ENCODE peak calls at places on chromosomes 7 and 10, in four cellular contexts. B is K562, P is HepG2, H is SK-N-SH. F is an unnamed sample.

GRCh38 chr7:114026486-114027089 is 107.8 kb upstream of the PPP1R3A start:
- DNase-seq in B (peak), P (peak), H (peak), F (no peak)

GRCh38 chr7:1823376-1824150 is 153.5 kb downstream of the ELFN1 start:
- DNase-seq in B (no peak), P (no peak), H (no peak), F (no peak)

GRCh38 chr7:134714791-134715190 is 64.6 kb upstream of the CALD1 start:
- DNase-seq in B (no peak), P (no peak), H (no peak), F (no peak)

GRCh38 chr7:16711730-16712129 is 41.8 kb upstream of the TSPAN13 start:
- DNase-seq in B (no peak), P (no peak), H (no peak), F (no peak)

GRCh38 chr10:83886871-83887270 is 252.4 kb upstream of the GHITM start:
- DNase-seq in B (no peak), P (no peak), H (no peak), F (no peak)

GRCh38 chr7:108525327-108525984 is 479 bp downstream of the PNPLA8 start:
- DNase-seq in B (peak), P (peak), H (peak), F (peak)

GRCh38 chr10:11823989-11824346 is 812 bp downstream of the PROSER2 start:
- DNase-seq in B (no peak), P (no peak), H (no peak), F (no peak)

GRCh38 chr10:27355918-27356573 is 115.4 kb upstream of the ACBD5 start:
- DNase-seq in B (no peak), P (no peak), H (no peak), F (no peak)

GRCh38 chr7:152076940-152077933 is 51.8 kb downstream of the GALNT11 start:
- DNase-seq in B (no peak), P (no peak), H (peak), F (no peak)

GRCh38 chr10:97234403-97234802 is 48.6 kb upstream of the SLIT1 start:
- DNase-seq in B (peak), P (peak), H (peak), F (peak)

GRCh38 chr7:121187222-121187621 is 141.6 kb upstream of the WNT16 start:
- DNase-seq in B (no peak), P (no peak), H (no peak), F (no peak)

GRCh38 chr7:30321089-30321991 is 36.9 kb downstream of the ZNRF2 start:
- DNase-seq in B (no peak), P (no peak), H (no peak), F (no peak)

GRCh38 chr7:128938524-128939074 is 872 bp downstream of the IRF5 start:
- DNase-seq in B (peak), P (no peak), H (peak), F (no peak)

GRCh38 chr10:627032-627992 is 62.2 kb downstream of the DIP2C start:
- DNase-seq in B (no peak), P (no peak), H (no peak), F (no peak)

GRCh38 chr7:32616625-32617024 is 121.3 kb downstream of the AVL9 start:
- DNase-seq in B (peak), P (no peak), H (no peak), F (no peak)

GRCh38 chr10:3400368-3400767 is 227.8 kb upstream of the PITRM1 start:
- DNase-seq in B (no peak), P (no peak), H (no peak), F (no peak)

GRCh38 chr10:124558901-124559321 is 97.3 kb downstream of the LHPP start:
- DNase-seq in B (no peak), P (no peak), H (no peak), F (no peak)

GRCh38 chr7:136869006-136869961 is 832 bp downstream of the CHRM2 start:
- DNase-seq in B (no peak), P (no peak), H (peak), F (no peak)

GRCh38 chr10:78405781-78406180 is 372.1 kb downstream of the RPS24 start:
- DNase-seq in B (no peak), P (no peak), H (no peak), F (no peak)

GRCh38 chr10:784759-785538 is 95.5 kb upstream of the DIP2C start:
- DNase-seq in B (peak), P (no peak), H (peak), F (peak)

GRCh38 chr10:125161570-125162139 is 1.3 kb upstream of the CTBP2 start:
- DNase-seq in B (no peak), P (no peak), H (peak), F (no peak)

GRCh38 chr7:39130304-39130703 is 152.6 kb downstream of the POU6F2 start:
- DNase-seq in B (no peak), P (no peak), H (no peak), F (no peak)

GRCh38 chr10:5890519-5890878 is 456 bp downstream of the FBH1 start:
- DNase-seq in B (no peak), P (peak), H (peak), F (no peak)

GRCh38 chr10:44045020-44045419 is 339.9 kb downstream of the CXCL12 start:
- DNase-seq in B (no peak), P (no peak), H (peak), F (no peak)

GRCh38 chr7:105429746-105430612 is 41.3 kb upstream of the SRPK2 start:
- DNase-seq in B (no peak), P (peak), H (peak), F (peak)

GRCh38 chr10:90470971-90471370 is 386.9 kb downstream of the HTR7 start:
- DNase-seq in B (no peak), P (no peak), H (no peak), F (no peak)

GRCh38 chr10:88088441-88089340 is 225.3 kb downstream of the PTEN start:
- DNase-seq in B (no peak), P (no peak), H (no peak), F (no peak)

GRCh38 chr7:70177166-70177565 is 578.9 kb downstream of the AUTS2 start:
- DNase-seq in B (no peak), P (no peak), H (no peak), F (no peak)

GRCh38 chr10:71083457-71083975 is 128.9 kb upstream of the UNC5B start:
- DNase-seq in B (no peak), P (no peak), H (peak), F (peak)

GRCh38 chr7:11911900-11912299 is 79.9 kb upstream of the THSD7A start:
- DNase-seq in B (no peak), P (no peak), H (no peak), F (no peak)

GRCh38 chr7:8356071-8356470 is 77.3 kb upstream of the NXPH1 start:
- DNase-seq in B (no peak), P (no peak), H (no peak), F (no peak)

GRCh38 chr7:139893999-139894398 is 64.9 kb downstream of the TBXAS1 start:
- DNase-seq in B (no peak), P (no peak), H (no peak), F (no peak)

GRCh38 chr7:101941481-101942383 is 124.3 kb downstream of the CUX1 start:
- DNase-seq in B (no peak), P (no peak), H (no peak), F (no peak)

GRCh38 chr10:76051007-76051936 is 619.8 kb downstream of the LRMDA start:
- DNase-seq in B (no peak), P (peak), H (no peak), F (no peak)

GRCh38 chr10:101939273-101939635 is 95.7 kb upstream of the KCNIP2 start:
- DNase-seq in B (no peak), P (no peak), H (no peak), F (peak)

GRCh38 chr10:125023862-125024495 is 82.1 kb downstream of the ZRANB1 start:
- DNase-seq in B (no peak), P (no peak), H (peak), F (no peak)

GRCh38 chr10:15433850-15434537 is 62.9 kb upstream of the FAM171A1 start:
- DNase-seq in B (peak), P (peak), H (peak), F (no peak)

GRCh38 chr10:18660816-18661431 is 1.7 kb downstream of the ARL5B start:
- DNase-seq in B (no peak), P (no peak), H (no peak), F (no peak)
- TF ChIP-seq POLR2AphosphoS5 in B (no peak), P (no peak), H (no peak), F (no peak)

GRCh38 chr7:45718464-45719330 is 144.5 kb downstream of the ADCY1 start:
- DNase-seq in B (no peak), P (no peak), H (no peak), F (no peak)
- TF ChIP-seq GABPA in B (no peak), P (no peak), H (no peak), F (no peak)

GRCh38 chr7:22564511-22565045 is 64.6 kb upstream of the STEAP1B start:
- DNase-seq in B (no peak), P (no peak), H (no peak), F (no peak)

GRCh38 chr7:22566592-22566991 is 66.6 kb upstream of the STEAP1B start:
- DNase-seq in B (no peak), P (no peak), H (no peak), F (no peak)

GRCh38 chr7:22563621-22564241 is 63.7 kb upstream of the STEAP1B start:
- DNase-seq in B (no peak), P (no peak), H (no peak), F (no peak)

GRCh38 chr7:22566176-22566575 is 66.2 kb upstream of the STEAP1B start:
- DNase-seq in B (no peak), P (no peak), H (no peak), F (no peak)

GRCh38 chr7:22565315-22565811 is 65.4 kb upstream of the STEAP1B start:
- DNase-seq in B (no peak), P (no peak), H (no peak), F (no peak)
- H3K27ac ChIP-seq in B (peak), P (no peak), H (peak), F (no peak)

GRCh38 chr7:23546897-23547572 is 15.3 kb upstream of the TRA2A start:
- DNase-seq in B (peak), P (peak), H (peak), F (peak)
- TF ChIP-seq POLR2AphosphoS5 in B (no peak), P (no peak), H (no peak), F (no peak)

GRCh38 chr7:131544449-131545425 is 11.7 kb downstream of the PODXL start:
- DNase-seq in B (peak), P (peak), H (peak), F (no peak)

GRCh38 chr7:131546126-131546525 is 10.3 kb downstream of the PODXL start:
- DNase-seq in B (no peak), P (peak), H (no peak), F (no peak)

GRCh38 chr7:131547589-131547988 is 8.8 kb downstream of the PODXL start:
- DNase-seq in B (no peak), P (no peak), H (no peak), F (no peak)

GRCh38 chr7:131546583-131547111 is 9.8 kb downstream of the PODXL start:
- DNase-seq in B (peak), P (peak), H (peak), F (peak)

GRCh38 chr7:131548371-131548770 is 8.1 kb downstream of the PODXL start:
- DNase-seq in B (no peak), P (no peak), H (no peak), F (no peak)
- TF ChIP-seq GABPA in B (no peak), P (no peak), H (no peak), F (no peak)

DNA sequence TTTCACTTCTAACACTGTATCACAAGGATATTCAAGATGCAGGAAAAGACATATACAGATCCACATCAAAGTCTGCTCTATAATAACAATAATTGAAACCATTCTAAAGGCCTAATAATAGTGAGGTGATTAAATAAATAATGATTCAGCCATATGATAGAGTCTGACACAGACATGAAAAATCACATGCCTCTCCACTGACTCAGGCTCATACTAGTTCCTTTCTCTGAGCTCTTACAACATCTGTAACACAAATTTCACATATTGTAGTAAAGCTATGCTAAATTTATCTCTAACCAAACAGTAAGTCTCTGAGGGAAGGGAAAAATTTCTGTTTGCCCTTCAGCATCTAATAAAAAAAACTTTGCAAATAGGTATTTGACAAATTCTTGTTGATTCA is 54.1 kb downstream of the CUBN start:
- DNase-seq in B (no peak), P (peak), H (no peak), F (peak)
- H3K27ac ChIP-seq in B (no peak), P (no peak), H (peak), F (no peak)

GRCh38 chr10:29948971-29949370 is 110.4 kb downstream of the JCAD start:
- DNase-seq in B (no peak), P (no peak), H (no peak), F (no peak)

GRCh38 chr10:29949411-29950011 is 109.9 kb downstream of the JCAD start:
- DNase-seq in B (no peak), P (no peak), H (no peak), F (no peak)

GRCh38 chr10:29947701-29948060 is 111.7 kb downstream of the JCAD start:
- DNase-seq in B (no peak), P (no peak), H (no peak), F (no peak)

GRCh38 chr10:29950391-29950790 is 109.0 kb downstream of the JCAD start:
- DNase-seq in B (no peak), P (no peak), H (no peak), F (no peak)

GRCh38 chr10:29951441-29951931 is 107.9 kb downstream of the JCAD start:
- DNase-seq in B (no peak), P (no peak), H (no peak), F (no peak)
- TF ChIP-seq POLR2AphosphoS5 in B (no peak), P (no peak), H (no peak), F (no peak)

GRCh38 chr7:141276031-141276430 is 202.2 kb downstream of the TMEM178B start:
- DNase-seq in B (no peak), P (no peak), H (no peak), F (no peak)
- TF ChIP-seq GABPA in B (no peak), P (no peak), H (no peak), F (no peak)

F was measured in HL-60.